ENCODE peak calls at places on chromosome 6, in ten cellular contexts. One of them, this sample, is unnamed.
A peak's percentile ranks its signal among the peaks of the same experiment; 100 is the strongest.

GRCh38 chr6:4616311-4616710 is 159.9 kb upstream of the CDYL start:
- DNase-seq in SHP77 treated with DMSO at 0.1 percent for 48 hours: no peak
- DNase-seq in RPMI8226: no peak
- DNase-seq in activated gamma-delta T cell treated with Interleukin-2 at 50 U/mL for 16 hours: no peak
- DNase-seq in GM23248: no peak
- DNase-seq in small intestine: no peak
- DNase-seq in astrocyte of the spinal cord: no peak
- DNase-seq in NCI-H2029: no peak
- DNase-seq in amniotic epithelial cell: no peak
- DNase-seq in RPMI7951: no peak
- DNase-seq in this sample: no peak

GRCh38 chr6:79438015-79438414 is 99.2 kb downstream of the LCA5 start:
- DNase-seq in SHP77 treated with DMSO at 0.1 percent for 48 hours: no peak
- DNase-seq in RPMI8226: no peak
- DNase-seq in activated gamma-delta T cell treated with Interleukin-2 at 50 U/mL for 16 hours: no peak
- DNase-seq in GM23248: peak; percentile 65
- DNase-seq in small intestine: no peak
- DNase-seq in astrocyte of the spinal cord: peak; percentile 38
- DNase-seq in NCI-H2029: no peak
- DNase-seq in amniotic epithelial cell: no peak
- DNase-seq in RPMI7951: no peak
- DNase-seq in this sample: no peak

GRCh38 chr6:138293996-138294395 is 75.7 kb upstream of the PBOV1 start:
- DNase-seq in SHP77 treated with DMSO at 0.1 percent for 48 hours: no peak
- DNase-seq in RPMI8226: no peak
- DNase-seq in activated gamma-delta T cell treated with Interleukin-2 at 50 U/mL for 16 hours: no peak
- DNase-seq in GM23248: peak; percentile 30
- DNase-seq in small intestine: no peak
- DNase-seq in astrocyte of the spinal cord: no peak
- DNase-seq in NCI-H2029: no peak
- DNase-seq in amniotic epithelial cell: no peak
- DNase-seq in RPMI7951: no peak
- DNase-seq in this sample: no peak

GRCh38 chr6:119881416-119881815 is 531.9 kb upstream of the MAN1A1 start:
- DNase-seq in SHP77 treated with DMSO at 0.1 percent for 48 hours: no peak
- DNase-seq in RPMI8226: no peak
- DNase-seq in activated gamma-delta T cell treated with Interleukin-2 at 50 U/mL for 16 hours: no peak
- DNase-seq in GM23248: peak; percentile 69
- DNase-seq in small intestine: no peak
- DNase-seq in astrocyte of the spinal cord: peak; percentile 59
- DNase-seq in NCI-H2029: no peak
- DNase-seq in amniotic epithelial cell: peak; percentile 8
- DNase-seq in RPMI7951: peak; percentile 71
- DNase-seq in this sample: no peak

GRCh38 chr6:136365781-136366354 is 76.2 kb upstream of the BCLAF1 start:
- DNase-seq in SHP77 treated with DMSO at 0.1 percent for 48 hours: no peak
- DNase-seq in RPMI8226: peak; percentile 16
- DNase-seq in activated gamma-delta T cell treated with Interleukin-2 at 50 U/mL for 16 hours: peak; percentile 7
- DNase-seq in GM23248: no peak
- DNase-seq in small intestine: peak; percentile 1
- DNase-seq in astrocyte of the spinal cord: no peak
- DNase-seq in NCI-H2029: peak; percentile 68
- DNase-seq in amniotic epithelial cell: no peak
- DNase-seq in RPMI7951: no peak
- DNase-seq in this sample: no peak

GRCh38 chr6:29739136-29739881 is 16.1 kb downstream of the HLA-F start:
- DNase-seq in SHP77 treated with DMSO at 0.1 percent for 48 hours: no peak
- DNase-seq in RPMI8226: no peak
- DNase-seq in activated gamma-delta T cell treated with Interleukin-2 at 50 U/mL for 16 hours: no peak
- DNase-seq in GM23248: no peak
- DNase-seq in small intestine: no peak
- DNase-seq in astrocyte of the spinal cord: no peak
- DNase-seq in NCI-H2029: no peak
- DNase-seq in amniotic epithelial cell: no peak
- DNase-seq in RPMI7951: no peak
- DNase-seq in this sample: no peak

GRCh38 chr6:124743420-124743819 is 218.8 kb upstream of the RNF217 start:
- DNase-seq in SHP77 treated with DMSO at 0.1 percent for 48 hours: no peak
- DNase-seq in RPMI8226: no peak
- DNase-seq in activated gamma-delta T cell treated with Interleukin-2 at 50 U/mL for 16 hours: no peak
- DNase-seq in GM23248: no peak
- DNase-seq in small intestine: no peak
- DNase-seq in astrocyte of the spinal cord: no peak
- DNase-seq in NCI-H2029: no peak
- DNase-seq in amniotic epithelial cell: no peak
- DNase-seq in RPMI7951: no peak
- DNase-seq in this sample: no peak

GRCh38 chr6:170416959-170417606 is 110.5 kb downstream of the FAM120B start:
- DNase-seq in SHP77 treated with DMSO at 0.1 percent for 48 hours: no peak
- DNase-seq in RPMI8226: no peak
- DNase-seq in activated gamma-delta T cell treated with Interleukin-2 at 50 U/mL for 16 hours: no peak
- DNase-seq in GM23248: no peak
- DNase-seq in small intestine: no peak
- DNase-seq in astrocyte of the spinal cord: no peak
- DNase-seq in NCI-H2029: no peak
- DNase-seq in amniotic epithelial cell: no peak
- DNase-seq in RPMI7951: no peak
- DNase-seq in this sample: no peak

GRCh38 chr6:52325695-52326471 is 36.1 kb upstream of the PAQR8 start:
- DNase-seq in SHP77 treated with DMSO at 0.1 percent for 48 hours: no peak
- DNase-seq in RPMI8226: no peak
- DNase-seq in activated gamma-delta T cell treated with Interleukin-2 at 50 U/mL for 16 hours: no peak
- DNase-seq in GM23248: no peak
- DNase-seq in small intestine: peak; percentile 91
- DNase-seq in astrocyte of the spinal cord: no peak
- DNase-seq in NCI-H2029: no peak
- DNase-seq in amniotic epithelial cell: no peak
- DNase-seq in RPMI7951: peak; percentile 49
- DNase-seq in this sample: no peak

GRCh38 chr6:38239719-38240451 is 399.8 kb downstream of the BTBD9 start:
- DNase-seq in SHP77 treated with DMSO at 0.1 percent for 48 hours: no peak
- DNase-seq in RPMI8226: no peak
- DNase-seq in activated gamma-delta T cell treated with Interleukin-2 at 50 U/mL for 16 hours: no peak
- DNase-seq in GM23248: peak; percentile 68
- DNase-seq in small intestine: no peak
- DNase-seq in astrocyte of the spinal cord: peak; percentile 27
- DNase-seq in NCI-H2029: peak; percentile 72
- DNase-seq in amniotic epithelial cell: peak; percentile 29
- DNase-seq in RPMI7951: peak; percentile 80
- DNase-seq in this sample: no peak

GRCh38 chr6:129567374-129567773 is 142.6 kb downstream of the ARHGAP18 start:
- DNase-seq in SHP77 treated with DMSO at 0.1 percent for 48 hours: no peak
- DNase-seq in RPMI8226: peak; percentile 4
- DNase-seq in activated gamma-delta T cell treated with Interleukin-2 at 50 U/mL for 16 hours: no peak
- DNase-seq in GM23248: peak; percentile 28
- DNase-seq in small intestine: peak; percentile 5
- DNase-seq in astrocyte of the spinal cord: peak; percentile 28
- DNase-seq in NCI-H2029: no peak
- DNase-seq in amniotic epithelial cell: peak; percentile 32
- DNase-seq in RPMI7951: peak; percentile 33
- DNase-seq in this sample: no peak

GRCh38 chr6:77740380-77740779 is 87.5 kb downstream of the MEI4 start:
- DNase-seq in SHP77 treated with DMSO at 0.1 percent for 48 hours: no peak
- DNase-seq in RPMI8226: peak; percentile 3
- DNase-seq in activated gamma-delta T cell treated with Interleukin-2 at 50 U/mL for 16 hours: no peak
- DNase-seq in GM23248: peak; percentile 53
- DNase-seq in small intestine: peak; percentile 37
- DNase-seq in astrocyte of the spinal cord: peak; percentile 26
- DNase-seq in NCI-H2029: no peak
- DNase-seq in amniotic epithelial cell: peak; percentile 23
- DNase-seq in RPMI7951: peak; percentile 3
- DNase-seq in this sample: no peak

GRCh38 chr6:152746172-152746553 is 4.4 kb upstream of the VIP start:
- DNase-seq in SHP77 treated with DMSO at 0.1 percent for 48 hours: no peak
- DNase-seq in RPMI8226: no peak
- DNase-seq in activated gamma-delta T cell treated with Interleukin-2 at 50 U/mL for 16 hours: no peak
- DNase-seq in GM23248: peak; percentile 72
- DNase-seq in small intestine: no peak
- DNase-seq in astrocyte of the spinal cord: peak; percentile 27
- DNase-seq in NCI-H2029: no peak
- DNase-seq in amniotic epithelial cell: peak; percentile 53
- DNase-seq in RPMI7951: no peak
- DNase-seq in this sample: no peak

GRCh38 chr6:2378891-2379652 is 133.7 kb upstream of the GMDS start:
- DNase-seq in SHP77 treated with DMSO at 0.1 percent for 48 hours: no peak
- DNase-seq in RPMI8226: no peak
- DNase-seq in activated gamma-delta T cell treated with Interleukin-2 at 50 U/mL for 16 hours: no peak
- DNase-seq in GM23248: peak; percentile 82
- DNase-seq in small intestine: no peak
- DNase-seq in astrocyte of the spinal cord: peak; percentile 58
- DNase-seq in NCI-H2029: no peak
- DNase-seq in amniotic epithelial cell: no peak
- DNase-seq in RPMI7951: peak; percentile 74
- DNase-seq in this sample: no peak

GRCh38 chr6:150334790-150335783 is 33.7 kb upstream of the IYD start:
- DNase-seq in SHP77 treated with DMSO at 0.1 percent for 48 hours: peak; percentile 29
- DNase-seq in RPMI8226: peak; percentile 34
- DNase-seq in activated gamma-delta T cell treated with Interleukin-2 at 50 U/mL for 16 hours: peak; percentile 19
- DNase-seq in GM23248: peak; percentile 80
- DNase-seq in small intestine: peak; percentile 63
- DNase-seq in astrocyte of the spinal cord: peak; percentile 81
- DNase-seq in NCI-H2029: peak; percentile 2
- DNase-seq in amniotic epithelial cell: peak; percentile 71
- DNase-seq in RPMI7951: peak; percentile 39
- DNase-seq in this sample: peak; percentile 23

GRCh38 chr6:6793388-6794250 is 205.1 kb downstream of the LY86 start:
- DNase-seq in SHP77 treated with DMSO at 0.1 percent for 48 hours: no peak
- DNase-seq in RPMI8226: no peak
- DNase-seq in activated gamma-delta T cell treated with Interleukin-2 at 50 U/mL for 16 hours: no peak
- DNase-seq in GM23248: no peak
- DNase-seq in small intestine: no peak
- DNase-seq in astrocyte of the spinal cord: no peak
- DNase-seq in NCI-H2029: no peak
- DNase-seq in amniotic epithelial cell: no peak
- DNase-seq in RPMI7951: no peak
- DNase-seq in this sample: no peak

GRCh38 chr6:73581293-73581692 is 60.5 kb upstream of the EEF1A1 start:
- DNase-seq in SHP77 treated with DMSO at 0.1 percent for 48 hours: no peak
- DNase-seq in RPMI8226: no peak
- DNase-seq in activated gamma-delta T cell treated with Interleukin-2 at 50 U/mL for 16 hours: no peak
- DNase-seq in GM23248: no peak
- DNase-seq in small intestine: no peak
- DNase-seq in astrocyte of the spinal cord: no peak
- DNase-seq in NCI-H2029: no peak
- DNase-seq in amniotic epithelial cell: no peak
- DNase-seq in RPMI7951: no peak
- DNase-seq in this sample: no peak

GRCh38 chr6:106064766-106065165 is 21.4 kb upstream of the PRDM1 start:
- DNase-seq in SHP77 treated with DMSO at 0.1 percent for 48 hours: no peak
- DNase-seq in RPMI8226: no peak
- DNase-seq in activated gamma-delta T cell treated with Interleukin-2 at 50 U/mL for 16 hours: no peak
- DNase-seq in GM23248: peak; percentile 68
- DNase-seq in small intestine: no peak
- DNase-seq in astrocyte of the spinal cord: no peak
- DNase-seq in NCI-H2029: no peak
- DNase-seq in amniotic epithelial cell: no peak
- DNase-seq in RPMI7951: no peak
- DNase-seq in this sample: no peak

GRCh38 chr6:56549014-56549413 is 93.7 kb downstream of the DST start:
- DNase-seq in SHP77 treated with DMSO at 0.1 percent for 48 hours: no peak
- DNase-seq in RPMI8226: no peak
- DNase-seq in activated gamma-delta T cell treated with Interleukin-2 at 50 U/mL for 16 hours: no peak
- DNase-seq in GM23248: peak; percentile 57
- DNase-seq in small intestine: no peak
- DNase-seq in astrocyte of the spinal cord: no peak
- DNase-seq in NCI-H2029: no peak
- DNase-seq in amniotic epithelial cell: no peak
- DNase-seq in RPMI7951: no peak
- DNase-seq in this sample: no peak

GRCh38 chr6:146767632-146768031 is 168.9 kb downstream of the ADGB start:
- DNase-seq in SHP77 treated with DMSO at 0.1 percent for 48 hours: no peak
- DNase-seq in RPMI8226: no peak
- DNase-seq in activated gamma-delta T cell treated with Interleukin-2 at 50 U/mL for 16 hours: no peak
- DNase-seq in GM23248: no peak
- DNase-seq in small intestine: no peak
- DNase-seq in astrocyte of the spinal cord: no peak
- DNase-seq in NCI-H2029: no peak
- DNase-seq in amniotic epithelial cell: no peak
- DNase-seq in RPMI7951: no peak
- DNase-seq in this sample: no peak

GRCh38 chr6:146859795-146860495 is 261.2 kb downstream of the ADGB start:
- DNase-seq in SHP77 treated with DMSO at 0.1 percent for 48 hours: no peak
- DNase-seq in RPMI8226: no peak
- DNase-seq in activated gamma-delta T cell treated with Interleukin-2 at 50 U/mL for 16 hours: no peak
- DNase-seq in GM23248: no peak
- DNase-seq in small intestine: no peak
- DNase-seq in astrocyte of the spinal cord: no peak
- DNase-seq in NCI-H2029: no peak
- DNase-seq in amniotic epithelial cell: no peak
- DNase-seq in RPMI7951: no peak
- DNase-seq in this sample: no peak

GRCh38 chr6:100392423-100392822 is 72.3 kb downstream of the SIM1 start:
- DNase-seq in SHP77 treated with DMSO at 0.1 percent for 48 hours: no peak
- DNase-seq in RPMI8226: no peak
- DNase-seq in activated gamma-delta T cell treated with Interleukin-2 at 50 U/mL for 16 hours: no peak
- DNase-seq in GM23248: no peak
- DNase-seq in small intestine: no peak
- DNase-seq in astrocyte of the spinal cord: no peak
- DNase-seq in NCI-H2029: no peak
- DNase-seq in amniotic epithelial cell: no peak
- DNase-seq in RPMI7951: no peak
- DNase-seq in this sample: no peak

GRCh38 chr6:32439708-32440214 is at the start of gene HLA-DRA:
- DNase-seq in SHP77 treated with DMSO at 0.1 percent for 48 hours: no peak
- DNase-seq in RPMI8226: peak; percentile 36
- DNase-seq in activated gamma-delta T cell treated with Interleukin-2 at 50 U/mL for 16 hours: peak; percentile 12
- DNase-seq in GM23248: peak; percentile 57
- DNase-seq in small intestine: peak; percentile 94
- DNase-seq in astrocyte of the spinal cord: peak; percentile 53
- DNase-seq in NCI-H2029: peak; percentile 1
- DNase-seq in amniotic epithelial cell: peak; percentile 49
- DNase-seq in RPMI7951: peak; percentile 57
- DNase-seq in this sample: no peak

GRCh38 chr6:130708338-130708737 is 118.9 kb upstream of the SMLR1 start:
- DNase-seq in SHP77 treated with DMSO at 0.1 percent for 48 hours: no peak
- DNase-seq in RPMI8226: no peak
- DNase-seq in activated gamma-delta T cell treated with Interleukin-2 at 50 U/mL for 16 hours: no peak
- DNase-seq in GM23248: no peak
- DNase-seq in small intestine: no peak
- DNase-seq in astrocyte of the spinal cord: no peak
- DNase-seq in NCI-H2029: no peak
- DNase-seq in amniotic epithelial cell: no peak
- DNase-seq in RPMI7951: peak; percentile 25
- DNase-seq in this sample: no peak

GRCh38 chr6:140985679-140986275 is 1146.9 kb upstream of the GJE1 start:
- DNase-seq in SHP77 treated with DMSO at 0.1 percent for 48 hours: no peak
- DNase-seq in RPMI8226: no peak
- DNase-seq in activated gamma-delta T cell treated with Interleukin-2 at 50 U/mL for 16 hours: no peak
- DNase-seq in GM23248: no peak
- DNase-seq in small intestine: no peak
- DNase-seq in astrocyte of the spinal cord: no peak
- DNase-seq in NCI-H2029: no peak
- DNase-seq in amniotic epithelial cell: peak; percentile 2
- DNase-seq in RPMI7951: no peak
- DNase-seq in this sample: no peak

GRCh38 chr6:37258716-37259115 is 772 bp upstream of the TMEM217 start:
- DNase-seq in SHP77 treated with DMSO at 0.1 percent for 48 hours: no peak
- DNase-seq in RPMI8226: no peak
- DNase-seq in activated gamma-delta T cell treated with Interleukin-2 at 50 U/mL for 16 hours: no peak
- DNase-seq in GM23248: peak; percentile 27
- DNase-seq in small intestine: no peak
- DNase-seq in astrocyte of the spinal cord: no peak
- DNase-seq in NCI-H2029: no peak
- DNase-seq in amniotic epithelial cell: no peak
- DNase-seq in RPMI7951: no peak
- DNase-seq in this sample: no peak

GRCh38 chr6:109690740-109691687 is at the start of the genes AK9 and FIG4:
- DNase-seq in SHP77 treated with DMSO at 0.1 percent for 48 hours: peak; percentile 82
- DNase-seq in RPMI8226: peak; percentile 90
- DNase-seq in activated gamma-delta T cell treated with Interleukin-2 at 50 U/mL for 16 hours: peak; percentile 88
- DNase-seq in GM23248: peak; percentile 97
- DNase-seq in small intestine: peak; percentile 97
- DNase-seq in astrocyte of the spinal cord: peak; percentile 93
- DNase-seq in NCI-H2029: peak; percentile 98
- DNase-seq in amniotic epithelial cell: peak; percentile 88
- DNase-seq in RPMI7951: peak; percentile 92
- DNase-seq in this sample: peak; percentile 91

GRCh38 chr6:38307730-38308129 is 332.0 kb downstream of the BTBD9 start:
- DNase-seq in SHP77 treated with DMSO at 0.1 percent for 48 hours: no peak
- DNase-seq in RPMI8226: no peak
- DNase-seq in activated gamma-delta T cell treated with Interleukin-2 at 50 U/mL for 16 hours: no peak
- DNase-seq in GM23248: peak; percentile 5
- DNase-seq in small intestine: no peak
- DNase-seq in astrocyte of the spinal cord: no peak
- DNase-seq in NCI-H2029: no peak
- DNase-seq in amniotic epithelial cell: no peak
- DNase-seq in RPMI7951: no peak
- DNase-seq in this sample: no peak